ENCODE peak calls at places on chromosomes 3 and 15, in ten cellular contexts. V is HS-27A; R is adipocyte; G is activated CD8-positive, alpha-beta memory T cell treated with anti-CD3 and anti-CD28 coated beads, Interleukin-2, amount 50 U/mL, for 4 hours; I is stimulated activated CD8-positive, alpha-beta memory T cell treated with anti-CD3 and anti-CD28 coated beads, Interleukin-4, amount 100 ng/mL, for 4 hours; K is T-helper 17 cell; W is HuH-7; Y is endothelial cell; F is body of pancreas; J is NK-92 treated with Interleukin-12 subunit alpha and Interleukin-12 subunit beta, amount 100 ng/mL, for 24 hours. S is an unnamed sample.

GRCh38 chr3:57006949-57007419 is 53.5 kb upstream of the SPATA12 start:
- DNase-seq in K (no peak), I (no peak), J (no peak), F (peak; percentile 62), W (no peak), G (no peak), R (peak; percentile 20), V (no peak), Y (peak; percentile 30), S (no peak)

GRCh38 chr3:127750226-127751031 is 71.9 kb downstream of the MGLL start:
- DNase-seq in G (no peak), K (no peak), Y (no peak), V (no peak), R (peak; percentile 84), F (no peak), I (no peak), W (no peak), J (no peak), S (no peak)

GRCh38 chr3:177977381-177978158 is 558.7 kb upstream of the KCNMB2 start:
- DNase-seq in R (peak; percentile 80), K (no peak), J (no peak), G (no peak), V (peak; percentile 81), Y (no peak), I (no peak), F (no peak), W (no peak), S (no peak)

GRCh38 chr3:113501597-113501996 is 13.4 kb downstream of the SPICE1 start:
- DNase-seq in G (no peak), V (no peak), I (no peak), R (no peak), K (no peak), F (no peak), J (no peak), W (no peak), Y (no peak), S (no peak)

GRCh38 chr3:189282189-189282588 is 110.4 kb downstream of the TPRG1 start:
- DNase-seq in V (no peak), Y (no peak), G (no peak), K (no peak), F (no peak), J (no peak), R (no peak), I (no peak), W (no peak), S (no peak)

GRCh38 chr3:32842531-32842931 is 24.7 kb downstream of the TRIM71 start:
- DNase-seq in F (no peak), V (no peak), Y (no peak), K (no peak), I (no peak), W (no peak), G (no peak), R (no peak), J (no peak), S (no peak)

GRCh38 chr15:94375997-94376396 is 144.6 kb downstream of the MCTP2 start:
- DNase-seq in Y (peak; percentile 36), W (no peak), F (no peak), G (no peak), I (no peak), R (no peak), J (no peak), V (no peak), K (no peak), S (no peak)

GRCh38 chr3:177424541-177424940 is 227.3 kb upstream of the TBL1XR1 start:
- DNase-seq in I (no peak), W (no peak), J (no peak), V (no peak), G (no peak), R (no peak), Y (no peak), K (no peak), F (no peak), S (no peak)

GRCh38 chr3:14565791-14566588 is 25.8 kb upstream of the GRIP2 start:
- DNase-seq in R (no peak), J (no peak), V (peak; percentile 34), G (no peak), F (no peak), W (no peak), K (no peak), I (no peak), Y (no peak), S (no peak)

GRCh38 chr15:98103570-98103969 is 143.1 kb downstream of the ARRDC4 start:
- DNase-seq in F (no peak), Y (no peak), G (no peak), K (no peak), W (no peak), R (no peak), V (no peak), J (no peak), I (no peak), S (no peak)

GRCh38 chr3:64992462-64993285 is 304.9 kb upstream of the ADAMTS9 start:
- DNase-seq in I (no peak), K (no peak), R (no peak), W (no peak), F (peak; percentile 30), G (no peak), J (no peak), V (no peak), Y (no peak), S (no peak)

GRCh38 chr3:170180107-170180951 is 1.2 kb downstream of the PHC3 start:
- DNase-seq in G (no peak), Y (no peak), I (no peak), W (peak; percentile 32), V (no peak), R (peak; percentile 57), J (no peak), F (peak; percentile 11), K (no peak), S (no peak)